ENCODE peak calls at places on chromosomes 1 and 21, in seven cellular contexts. D is stomach, U is upper lobe of left lung, X is ovary, N is GM12878, G is sigmoid colon, Z is transverse colon. L is an unnamed sample.

GRCh38 chr1:36369061-36369470 is 16.7 kb downstream of the STK40 start:
- DNase-seq in D (peak; percentile 85), U (peak; percentile 75), X (peak; percentile 80), Z (peak; percentile 90), N (no peak), G (peak; percentile 86), L (peak; percentile 92)

GRCh38 chr1:38586993-38587646 is 272.5 kb downstream of the RRAGC start:
- DNase-seq in D (peak; percentile 46), Z (peak; percentile 36), N (peak; percentile 17), X (no peak), U (peak; percentile 65), G (peak; percentile 54), L (no peak)

GRCh38 chr1:51679435-51679834 is 62.5 kb downstream of the OSBPL9 start:
- DNase-seq in N (peak; percentile 21), G (no peak), D (no peak), X (no peak), Z (no peak), U (no peak), L (no peak)

GRCh38 chr1:19780267-19780877 is 19.3 kb downstream of the TMCO4 start:
- DNase-seq in U (no peak), G (no peak), Z (no peak), N (no peak), D (no peak), X (no peak), L (no peak)

GRCh38 chr1:57860931-57861600 is 437.2 kb upstream of the DAB1 start:
- DNase-seq in Z (peak; percentile 28), N (no peak), D (no peak), G (no peak), X (no peak), U (no peak), L (no peak)

GRCh38 chr1:228282329-228283042 is 74.6 kb downstream of the OBSCN start:
- DNase-seq in G (peak; percentile 54), U (peak; percentile 18), X (no peak), Z (peak; percentile 5), N (no peak), D (peak; percentile 24), L (no peak)

GRCh38 chr1:242139986-242140385 is 141.1 kb upstream of the MAP1LC3C start:
- DNase-seq in D (no peak), U (no peak), N (no peak), Z (no peak), G (no peak), X (no peak), L (no peak)

GRCh38 chr1:209751627-209752231 is 4.1 kb upstream of the TRAF3IP3 start:
- DNase-seq in N (peak; percentile 86), D (no peak), G (no peak), X (no peak), U (no peak), Z (no peak), L (no peak)

GRCh38 chr1:54845772-54846171 is 41.2 kb downstream of the DHCR24 start:
- DNase-seq in Z (no peak), X (no peak), U (no peak), N (no peak), G (no peak), D (peak; percentile 11), L (no peak)

GRCh38 chr1:79323240-79324025 is 316.9 kb upstream of the ADGRL4 start:
- DNase-seq in X (no peak), N (no peak), Z (no peak), U (no peak), D (no peak), G (no peak), L (no peak)

GRCh38 chr1:110262846-110263631 is 52.9 kb downstream of the KCNC4 start:
- DNase-seq in X (no peak), G (no peak), D (no peak), U (no peak), N (no peak), Z (no peak), L (no peak)

GRCh38 chr1:21663951-21664805 is 5.0 kb downstream of the RAP1GAP start:
- DNase-seq in Z (no peak), U (no peak), G (peak; percentile 40), D (peak; percentile 24), N (no peak), X (peak; percentile 1), L (no peak)

GRCh38 chr1:15046487-15047165 is 106.9 kb upstream of the TMEM51 start:
- DNase-seq in G (peak; percentile 86), D (peak; percentile 70), Z (peak; percentile 65), N (peak; percentile 24), U (peak; percentile 53), X (peak; percentile 85), L (peak; percentile 42)

GRCh38 chr1:235739124-235739523 is 89.5 kb upstream of the GNG4 start:
- DNase-seq in N (no peak), X (no peak), G (no peak), D (peak; percentile 37), U (no peak), Z (no peak), L (no peak)

GRCh38 chr21:40466893-40467483 is 380.0 kb downstream of the DSCAM start:
- DNase-seq in Z (no peak), U (no peak), D (no peak), G (no peak), X (no peak), N (no peak), L (peak; percentile 35)

GRCh38 chr1:151372411-151372934 is at the start of gene SELENBP1:
- DNase-seq in G (peak; percentile 96), Z (peak; percentile 94), X (peak; percentile 91), N (no peak), D (peak; percentile 96), U (peak; percentile 91), L (peak; percentile 86)

GRCh38 chr1:184482113-184482512 is 95.3 kb downstream of the C1orf21 start:
- DNase-seq in X (peak; percentile 87), G (peak; percentile 94), D (peak; percentile 49), N (no peak), Z (peak; percentile 62), U (peak; percentile 39), L (peak; percentile 57)
- TF ChIP-seq EP300 in X (no peak), G (no peak), D (no peak), N (no peak), Z (no peak), U (no peak), L (no peak)

GRCh38 chr1:234609528-234610042 is 393 bp downstream of the IRF2BP2 start:
- DNase-seq in D (no peak), Z (no peak), N (no peak), U (no peak), G (no peak), X (no peak), L (no peak)

GRCh38 chr1:234611153-234611798 is 1.3 kb upstream of the IRF2BP2 start:
- DNase-seq in Z (no peak), X (no peak), D (no peak), G (no peak), N (peak; percentile 76), U (peak; percentile 69), L (no peak)

GRCh38 chr1:234611799-234612351 is 1.9 kb upstream of the IRF2BP2 start:
- DNase-seq in G (peak; percentile 83), U (peak; percentile 81), N (no peak), D (peak; percentile 59), Z (peak; percentile 71), X (peak; percentile 48), L (peak; percentile 50)

GRCh38 chr1:234610061-234610581 is at the start of gene IRF2BP2:
- DNase-seq in D (peak; percentile 85), Z (peak; percentile 86), X (peak; percentile 87), G (peak; percentile 93), U (peak; percentile 86), N (no peak), L (peak; percentile 74)

DNA sequence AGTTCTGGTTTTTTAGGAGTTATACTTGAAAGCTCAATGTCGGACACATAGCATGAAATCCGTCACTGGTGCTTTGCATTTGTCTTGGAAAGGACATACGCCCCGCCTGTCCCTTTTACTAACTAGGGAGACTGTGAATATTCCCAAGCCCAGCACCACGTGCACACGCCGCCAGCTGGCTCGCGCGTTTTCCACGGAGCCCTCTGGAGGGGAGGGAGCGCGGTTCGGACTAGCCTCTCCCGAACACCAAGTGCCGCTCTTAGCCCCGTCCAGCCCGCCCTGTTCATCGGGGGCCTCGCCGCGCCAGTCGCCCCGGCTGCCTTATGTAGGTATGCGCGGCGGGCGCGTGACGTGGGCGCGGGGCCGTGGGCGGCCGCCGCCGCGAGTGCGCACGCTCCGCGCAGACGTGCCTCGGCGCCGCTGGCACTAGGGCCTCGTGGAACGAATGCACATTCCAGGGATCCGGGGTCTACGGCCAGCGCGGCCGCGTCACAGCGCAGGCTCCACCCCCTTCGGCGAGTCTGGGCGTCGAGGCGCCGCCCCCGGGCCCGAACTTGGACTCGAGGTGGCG is 689 bp upstream of the IRF2BP2 start:
- DNase-seq in N (peak; percentile 75), D (peak; percentile 97), U (peak; percentile 96), Z (peak; percentile 96), X (peak; percentile 98), G (peak; percentile 98), L (peak; percentile 93)
- TF ChIP-seq EP300 in N (no peak), D (peak; percentile 52), U (peak; percentile 33), Z (peak; percentile 59), X (no peak), G (no peak), L (peak; percentile 97)

GRCh38 chr1:224472806-224473205 is 38.2 kb upstream of the WDR26 start:
- DNase-seq in D (no peak), U (no peak), Z (no peak), X (no peak), N (no peak), G (no peak), L (no peak)
- TF ChIP-seq EP300 in D (no peak), U (no peak), Z (no peak), X (no peak), N (no peak), G (no peak), L (no peak)

GRCh38 chr1:188817814-188818213 is 1659.8 kb downstream of the BRINP3 start:
- DNase-seq in X (no peak), N (no peak), D (no peak), Z (no peak), U (no peak), G (no peak), L (no peak)
- TF ChIP-seq EP300 in X (no peak), N (no peak), D (no peak), Z (no peak), U (no peak), G (no peak), L (no peak)

DNA sequence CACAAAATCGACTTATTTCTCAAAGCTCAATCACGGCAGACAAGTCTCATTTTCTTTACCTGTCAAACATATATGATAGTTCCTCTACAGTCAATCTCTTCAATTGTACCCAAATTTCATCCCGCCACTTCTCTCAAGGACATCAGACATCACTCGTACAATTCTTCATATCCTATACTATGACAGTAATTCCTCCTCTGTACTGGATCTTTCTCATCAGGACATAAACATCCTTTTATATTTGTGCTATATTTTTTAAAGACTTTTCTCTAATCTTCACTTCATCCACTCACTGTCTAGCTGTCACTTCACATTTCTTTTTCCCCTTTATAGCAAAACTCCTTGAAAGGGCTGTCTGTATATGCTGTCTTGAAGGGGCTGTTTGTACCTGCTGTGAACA is 419.1 kb upstream of the NR5A2 start:
- DNase-seq in Z (no peak), G (no peak), U (no peak), D (no peak), N (no peak), X (no peak), L (no peak)
- TF ChIP-seq EP300 in Z (no peak), G (no peak), U (no peak), D (no peak), N (no peak), X (no peak), L (no peak)

DNA sequence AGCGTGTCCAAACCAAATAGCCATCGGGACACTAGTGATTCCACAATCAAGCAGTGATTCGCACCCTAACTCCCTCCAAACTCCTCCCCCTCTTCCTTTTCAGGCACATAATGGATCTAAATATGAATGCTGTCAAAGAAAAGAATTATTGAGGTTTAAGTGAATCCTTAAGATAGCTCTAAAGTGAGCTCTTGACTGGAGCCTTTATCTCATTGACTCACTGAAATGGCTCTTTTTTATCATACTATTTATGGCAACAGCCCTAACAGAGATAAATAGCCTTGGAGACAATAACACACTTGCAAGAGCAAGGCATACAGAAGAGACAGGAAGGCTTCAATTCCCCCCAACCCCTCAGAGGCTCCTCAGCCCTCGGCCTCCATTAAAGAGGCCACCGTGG is 143.3 kb downstream of the PLXNA2 start:
- DNase-seq in G (no peak), N (no peak), X (no peak), D (no peak), Z (no peak), U (no peak), L (no peak)
- TF ChIP-seq EP300 in G (no peak), N (no peak), X (no peak), D (no peak), Z (no peak), U (no peak), L (no peak)